ENCODE peak calls at places on chromosomes 13 and 19, in four cellular contexts. One of them, this sample, is unnamed.
A peak's percentile ranks its signal among the peaks of the same experiment; 100 is the strongest.

GRCh38 chr13:30840515-30840914 is 65.6 kb upstream of the MEDAG start:
- DNase-seq in colonic mucosa: no peak
- DNase-seq in central memory CD4-positive, alpha-beta T cell: no peak
- DNase-seq in amygdala: no peak
- DNase-seq in this sample: no peak

GRCh38 chr13:83449666-83450395 is 432.4 kb downstream of the SLITRK1 start:
- DNase-seq in colonic mucosa: no peak
- DNase-seq in central memory CD4-positive, alpha-beta T cell: no peak
- DNase-seq in amygdala: no peak
- DNase-seq in this sample: no peak

GRCh38 chr19:10142701-10143375 is 23.1 kb upstream of the EIF3G start:
- DNase-seq in colonic mucosa: no peak
- DNase-seq in central memory CD4-positive, alpha-beta T cell: peak; percentile 79
- DNase-seq in amygdala: no peak
- DNase-seq in this sample: no peak

GRCh38 chr13:64158910-64159309 is 2743.3 kb upstream of the PCDH20 start:
- DNase-seq in colonic mucosa: no peak
- DNase-seq in central memory CD4-positive, alpha-beta T cell: no peak
- DNase-seq in amygdala: no peak
- DNase-seq in this sample: no peak

GRCh38 chr13:30862707-30863106 is 43.4 kb upstream of the MEDAG start:
- DNase-seq in colonic mucosa: no peak
- DNase-seq in central memory CD4-positive, alpha-beta T cell: no peak
- DNase-seq in amygdala: no peak
- DNase-seq in this sample: peak; percentile 25

GRCh38 chr13:33310245-33311038 is 24.9 kb upstream of the STARD13 start:
- DNase-seq in colonic mucosa: no peak
- DNase-seq in central memory CD4-positive, alpha-beta T cell: no peak
- DNase-seq in amygdala: no peak
- DNase-seq in this sample: no peak

GRCh38 chr19:1324792-1325567 is 39.3 kb downstream of the EFNA2 start:
- DNase-seq in colonic mucosa: peak; percentile 61
- DNase-seq in central memory CD4-positive, alpha-beta T cell: no peak
- DNase-seq in amygdala: peak; percentile 23
- DNase-seq in this sample: peak; percentile 31

GRCh38 chr19:16136185-16137067 is 7.1 kb upstream of the HSH2D start:
- DNase-seq in colonic mucosa: no peak
- DNase-seq in central memory CD4-positive, alpha-beta T cell: no peak
- DNase-seq in amygdala: no peak
- DNase-seq in this sample: no peak

GRCh38 chr19:4140237-4140711 is 13.2 kb upstream of the CREB3L3 start:
- DNase-seq in colonic mucosa: peak; percentile 68
- DNase-seq in central memory CD4-positive, alpha-beta T cell: no peak
- DNase-seq in amygdala: no peak
- DNase-seq in this sample: no peak

GRCh38 chr19:46975918-46976782 is 43.5 kb upstream of the NPAS1 start:
- DNase-seq in colonic mucosa: peak; percentile 73
- DNase-seq in central memory CD4-positive, alpha-beta T cell: no peak
- DNase-seq in amygdala: peak; percentile 77
- DNase-seq in this sample: peak; percentile 59